ENCODE peak calls at places on chromosomes 5 and 9, in five cellular contexts. E is AG09309, M is T-helper 17 cell, H is AG09319, P is GM18507. D is an unnamed sample.

GRCh38 chr9:33068991-33069390 is 7.5 kb downstream of the SMU1 start:
- DNase-seq in E (no peak), H (no peak), P (no peak), M (no peak), D (no peak)

GRCh38 chr9:92807757-92808725 is 43.4 kb upstream of the BICD2 start:
- DNase-seq in E (no peak), H (no peak), P (no peak), M (no peak), D (no peak)

GRCh38 chr9:131524578-131525315 is 6.3 kb downstream of the UCK1 start:
- DNase-seq in E (no peak), H (no peak), P (no peak), M (no peak), D (no peak)

GRCh38 chr9:120878188-120879130 is 1.5 kb upstream of the PHF19 start:
- DNase-seq in P (no peak), M (no peak), H (no peak), E (no peak), D (peak; percentile 26)

GRCh38 chr9:33165263-33166151 is 1.6 kb downstream of the B4GALT1 start:
- DNase-seq in H (peak; percentile 83), M (no peak), P (no peak), E (peak; percentile 96), D (peak; percentile 57)

GRCh38 chr9:135410421-135410820 is 69.2 kb upstream of the PPP1R26 start:
- DNase-seq in E (no peak), M (no peak), H (no peak), P (no peak), D (no peak)

GRCh38 chr5:179343902-179344300 is 1.4 kb downstream of the ADAMTS2 start:
- DNase-seq in M (no peak), E (no peak), P (no peak), H (no peak), D (no peak)

GRCh38 chr5:140806834-140807775 is at the start of gene PCDHA4:
- DNase-seq in P (no peak), M (no peak), H (no peak), E (no peak), D (no peak)

GRCh38 chr5:14029185-14029584 is 84.7 kb upstream of the DNAH5 start:
- DNase-seq in H (no peak), P (no peak), M (no peak), E (no peak), D (no peak)

GRCh38 chr9:133656211-133657119 is 20.3 kb downstream of the DBH start:
- DNase-seq in P (no peak), H (no peak), M (no peak), E (no peak), D (no peak)

GRCh38 chr9:118652935-118653334 is 716.3 kb downstream of the BRINP1 start:
- DNase-seq in M (no peak), P (no peak), E (no peak), H (no peak), D (no peak)

GRCh38 chr5:133866160-133866902 is 102.1 kb downstream of the C5orf15 start:
- DNase-seq in P (no peak), H (no peak), M (no peak), E (no peak), D (no peak)

D was measured in NK-92 treated with Interleukin-12 subunit alpha and Interleukin-12 subunit beta, amount 100 ng/mL, for 24 hours.